ENCODE peak calls at places on chromosomes 3 and 15, in ten cellular contexts. U is prostate gland, J is stomach, F is psoas muscle, O is PC-3, N is fibroblast of lung, S is tibial artery, L is ovary, I is BE2C, H is vagina. Q is an unnamed sample.

GRCh38 chr3:123110238-123110952 is 43.6 kb downstream of the PDIA5 start:
- DNase-seq in N (no peak), J (no peak), S (no peak), I (no peak), O (no peak), H (no peak), U (no peak), F (no peak), L (no peak), Q (no peak)

GRCh38 chr15:76401285-76401684 is 64.7 kb downstream of the ISL2 start:
- DNase-seq in J (no peak), S (no peak), O (peak; percentile 47), N (peak; percentile 34), F (no peak), L (no peak), I (no peak), U (no peak), H (no peak), Q (no peak)

GRCh38 chr3:32859604-32860237 is 41.9 kb downstream of the TRIM71 start:
- DNase-seq in S (no peak), L (no peak), I (no peak), H (no peak), F (no peak), N (no peak), O (no peak), J (no peak), U (no peak), Q (no peak)

GRCh38 chr15:63969652-63970421 is 76.4 kb downstream of the DAPK2 start:
- DNase-seq in H (peak; percentile 70), U (no peak), J (peak; percentile 89), F (no peak), S (no peak), I (no peak), N (no peak), L (no peak), O (no peak), Q (no peak)

GRCh38 chr3:113231391-113231790 is 20.0 kb downstream of the BOC start:
- DNase-seq in J (no peak), N (no peak), H (no peak), I (no peak), O (peak; percentile 78), F (no peak), U (no peak), S (no peak), L (no peak), Q (no peak)

GRCh38 chr15:52710050-52710709 is 31.0 kb upstream of the ATOSA start:
- DNase-seq in U (no peak), H (no peak), I (no peak), O (no peak), F (no peak), N (no peak), J (no peak), S (no peak), L (no peak), Q (no peak)

GRCh38 chr3:169404491-169404890 is 259.0 kb downstream of the MECOM start:
- DNase-seq in F (no peak), H (no peak), J (no peak), N (no peak), O (no peak), L (no peak), I (peak; percentile 43), U (no peak), S (no peak), Q (no peak)

GRCh38 chr15:42163947-42164550 is 7.6 kb upstream of the PLA2G4F start:
- DNase-seq in L (no peak), F (no peak), I (no peak), J (no peak), U (no peak), H (no peak), S (no peak), N (no peak), O (no peak), Q (no peak)

GRCh38 chr3:54131026-54131605 is 8.8 kb downstream of the CACNA2D3 start:
- DNase-seq in J (no peak), O (no peak), I (no peak), S (no peak), H (no peak), F (no peak), U (no peak), L (no peak), N (no peak), Q (no peak)

GRCh38 chr3:54132685-54133084 is 10.3 kb downstream of the CACNA2D3 start:
- DNase-seq in O (no peak), J (no peak), N (no peak), H (peak; percentile 65), I (no peak), U (no peak), L (no peak), S (no peak), F (no peak), Q (no peak)

GRCh38 chr3:54134713-54135112 is 12.4 kb downstream of the CACNA2D3 start:
- DNase-seq in I (no peak), J (no peak), S (no peak), U (no peak), N (no peak), L (no peak), O (no peak), H (no peak), F (no peak), Q (no peak)

GRCh38 chr3:54133196-54133595 is 10.8 kb downstream of the CACNA2D3 start:
- DNase-seq in H (no peak), F (no peak), L (no peak), I (no peak), U (no peak), O (no peak), J (no peak), S (no peak), N (no peak), Q (no peak)

GRCh38 chr3:54134155-54134554 is 11.8 kb downstream of the CACNA2D3 start:
- DNase-seq in I (no peak), S (no peak), U (no peak), F (no peak), J (no peak), N (no peak), H (peak; percentile 74), O (no peak), L (no peak), Q (no peak)
- H3K27me3 ChIP-seq in I (no peaks in the 10 kb centered on the region), S (no peaks in the 10 kb centered on the region), U (peaks cover 3% of the 10 kb centered on the region), F (no peaks in the 10 kb centered on the region), J (peaks cover 5% of the 10 kb centered on the region), N (no peaks in the 10 kb centered on the region), H (no peaks in the 10 kb centered on the region), O (peaks cover 89% of the 10 kb centered on the region), L (no peaks in the 10 kb centered on the region), Q (peaks cover 4% of the 10 kb centered on the region)

DNA sequence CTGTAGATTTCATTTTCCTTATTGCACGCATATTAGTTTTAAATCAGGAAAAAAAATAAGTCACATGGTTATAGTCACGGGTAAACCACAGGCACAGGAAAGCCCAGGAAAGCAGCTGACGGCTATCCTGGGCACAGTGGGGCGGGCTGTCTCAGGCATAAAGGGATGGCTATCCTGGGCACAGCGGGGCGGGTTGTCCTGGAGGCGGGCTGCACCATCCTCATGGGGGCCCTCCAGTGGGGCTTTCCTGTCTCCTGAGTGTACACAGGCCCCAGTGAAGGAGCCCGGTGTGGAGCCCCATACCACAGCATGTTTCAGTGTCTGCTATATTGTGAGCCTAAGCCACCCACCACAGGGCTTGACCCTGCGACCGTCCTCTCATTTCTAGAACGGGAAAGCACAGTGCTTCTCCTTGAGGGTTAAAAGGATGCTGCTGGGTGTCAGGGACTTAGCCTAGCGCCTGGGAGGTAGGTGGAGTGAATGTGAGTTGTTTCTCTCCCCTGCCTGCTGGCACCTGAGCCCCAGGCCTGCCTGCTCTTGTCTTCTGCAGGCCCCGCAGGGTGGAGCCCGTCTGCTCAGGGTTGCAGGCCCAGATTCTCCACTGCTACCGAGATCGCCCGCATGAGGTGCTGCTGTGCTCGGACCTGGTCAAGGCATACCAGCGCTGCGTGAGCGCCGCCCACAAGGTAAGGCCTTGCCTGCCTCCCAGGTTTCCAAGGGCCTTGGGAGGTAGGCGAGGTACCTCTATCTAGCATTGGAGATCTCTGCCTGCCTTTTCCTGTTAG is 25.9 kb upstream of the PLXNA1 start:
- DNase-seq in F (no peak), S (peak; percentile 17), L (no peak), N (no peak), H (no peak), J (no peak), U (peak; percentile 79), O (no peak), I (no peak), Q (peak; percentile 8)
- TF ChIP-seq CTCF in F (no peak), S (no peak), L (no peak), N (no peak), H (no peak), J (no peak), U (peak; percentile 42), O (no peak), I (no peak), Q (no peak)

GRCh38 chr3:72641072-72641471 is 207.2 kb downstream of the SHQ1 start:
- DNase-seq in O (no peak), J (no peak), N (no peak), U (no peak), I (no peak), L (no peak), H (no peak), F (no peak), S (no peak), Q (no peak)

GRCh38 chr3:72641684-72642083 is 206.6 kb downstream of the SHQ1 start:
- DNase-seq in F (no peak), I (no peak), S (no peak), H (no peak), U (no peak), N (no peak), J (no peak), L (no peak), O (peak; percentile 27), Q (no peak)

GRCh38 chr3:72635551-72635950 is 212.7 kb downstream of the SHQ1 start:
- DNase-seq in S (no peak), O (no peak), J (no peak), I (no peak), H (no peak), N (no peak), F (no peak), L (no peak), U (no peak), Q (no peak)

GRCh38 chr3:72636947-72637647 is 211.1 kb downstream of the SHQ1 start:
- DNase-seq in I (no peak), N (no peak), J (no peak), O (no peak), L (no peak), S (no peak), H (no peak), F (no peak), U (no peak), Q (no peak)

DNA sequence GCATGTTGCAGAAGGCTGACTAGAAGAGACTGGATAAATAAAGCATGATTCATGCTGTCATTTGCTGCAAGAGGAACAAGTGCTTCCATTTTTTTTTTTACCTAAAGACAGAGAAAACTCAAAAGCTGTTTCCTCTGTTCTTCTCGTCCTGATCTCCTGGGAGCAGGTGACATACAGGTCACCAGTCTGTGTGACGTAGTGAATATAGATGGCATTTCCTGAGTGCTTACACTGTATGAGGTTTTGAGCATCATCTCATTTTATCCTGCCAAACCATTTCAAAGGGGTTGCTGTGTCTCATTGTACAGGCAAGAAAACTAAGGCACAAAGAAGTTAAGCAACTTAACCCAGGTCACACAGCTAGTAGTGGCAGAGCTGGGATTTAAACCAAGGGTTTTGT is 208.5 kb downstream of the SHQ1 start:
- DNase-seq in U (no peak), I (no peak), O (peak; percentile 16), L (no peak), H (no peak), J (no peak), N (no peak), S (no peak), F (no peak), Q (no peak)
- H3K27me3 ChIP-seq in U (no peaks in the 10 kb centered on the region), I (no peaks in the 10 kb centered on the region), O (no peaks in the 10 kb centered on the region), L (no peaks in the 10 kb centered on the region), H (no peaks in the 10 kb centered on the region), J (no peaks in the 10 kb centered on the region), N (no peaks in the 10 kb centered on the region), S (no peaks in the 10 kb centered on the region), F (no peaks in the 10 kb centered on the region), Q (peaks cover 15% of the 10 kb centered on the region)

DNA sequence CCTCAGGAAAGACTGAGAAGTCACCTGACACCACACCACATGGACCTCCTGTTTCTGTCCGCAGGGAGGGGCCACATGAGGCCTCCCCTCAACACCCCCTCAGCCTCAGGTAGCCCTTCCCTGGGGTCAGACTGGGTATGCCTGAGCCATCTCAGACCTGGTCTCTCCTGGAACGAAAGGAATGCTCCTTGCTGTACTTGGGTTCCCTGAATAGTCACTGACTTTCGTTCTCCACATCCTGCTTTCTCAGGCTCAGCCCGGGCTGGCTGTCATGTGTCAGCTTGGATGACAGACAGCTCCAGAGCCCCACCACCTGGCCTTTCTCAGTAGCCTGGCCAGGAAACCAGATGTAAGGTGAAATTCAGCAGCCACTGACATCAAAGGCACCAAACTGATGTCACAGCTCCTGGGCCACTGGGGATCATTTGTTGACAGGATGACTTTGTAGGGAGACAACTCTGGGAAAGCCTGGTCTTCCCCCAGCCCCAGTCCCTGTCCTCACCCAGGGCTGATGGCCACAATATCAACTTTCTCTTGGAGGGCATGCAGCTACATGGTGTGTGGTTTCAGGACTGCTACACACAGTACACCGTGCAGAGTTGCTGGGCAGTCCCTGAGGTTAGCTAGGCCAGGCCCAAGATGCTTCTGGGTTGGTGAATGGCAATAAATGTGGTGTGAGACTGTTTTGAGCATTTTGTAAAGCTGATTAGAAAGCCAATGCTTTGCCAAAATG is 141.4 kb upstream of the MRPS22 start:
- DNase-seq in I (peak; percentile 39), L (no peak), U (no peak), N (no peak), J (no peak), F (no peak), O (peak; percentile 66), H (peak; percentile 67), S (no peak), Q (no peak)
- TF ChIP-seq CTCF in I (no peak), L (no peak), U (no peak), N (no peak), J (no peak), F (no peak), O (peak; percentile 57), H (no peak), S (no peak), Q (peak; percentile 14)

Q was measured in left ventricle myocardium inferior.